ENCODE peak calls at places on chromosomes 1 and 21, in four cellular contexts. S is brain microvascular endothelial cell; L is CD4-positive, CD25-positive, alpha-beta regulatory T cell; F is tibial nerve. N is an unnamed sample.

GRCh38 chr1:206012086-206012859 is 9.1 kb upstream of the RAB7B start:
- DNase-seq in F (peak; percentile 70), L (peak; percentile 77), S (no peak), N (no peak)

GRCh38 chr1:14435368-14436023 is 163.0 kb upstream of the KAZN start:
- DNase-seq in F (no peak), S (no peak), L (no peak), N (no peak)

GRCh38 chr1:20343149-20343936 is 52.7 kb downstream of the VWA5B1 start:
- DNase-seq in F (no peak), S (no peak), L (peak; percentile 8), N (no peak)

GRCh38 chr1:48619529-48619928 is 147.5 kb upstream of the SPATA6 start:
- DNase-seq in L (no peak), S (peak; percentile 1), F (no peak), N (no peak)

GRCh38 chr1:10663668-10664035 is 132.8 kb downstream of the CASZ1 start:
- DNase-seq in L (no peak), F (peak; percentile 27), S (peak; percentile 12), N (no peak)

GRCh38 chr1:226438007-226438406 is 30.1 kb upstream of the PARP1 start:
- DNase-seq in S (no peak), L (no peak), F (no peak), N (no peak)

GRCh38 chr1:180239145-180240096 is 9.4 kb downstream of the LHX4 start:
- DNase-seq in F (no peak), S (no peak), L (no peak), N (no peak)

GRCh38 chr1:154857022-154857421 is 13.1 kb downstream of the KCNN3 start:
- DNase-seq in S (no peak), F (no peak), L (no peak), N (no peak)

GRCh38 chr1:59926381-59927243 is at the start of gene CYP2J2:
- DNase-seq in L (peak; percentile 36), S (no peak), F (no peak), N (peak; percentile 48)

GRCh38 chr21:15895142-15896106 is 165.6 kb downstream of the USP25 start:
- DNase-seq in F (no peak), L (no peak), S (no peak), N (peak; percentile 7)

GRCh38 chr1:93827633-93828436 is 51.2 kb downstream of the DNTTIP2 start:
- DNase-seq in L (no peak), S (no peak), F (no peak), N (peak; percentile 49)

GRCh38 chr1:225897595-225898514 is 8.9 kb upstream of the LEFTY1 start:
- DNase-seq in S (no peak), L (peak; percentile 81), F (no peak), N (no peak)

GRCh38 chr1:20216574-20216973 is 30.3 kb upstream of the PLA2G2C start:
- DNase-seq in F (no peak), S (peak; percentile 11), L (peak; percentile 39), N (peak; percentile 22)

GRCh38 chr1:219883400-219884332 is 44.7 kb downstream of the SLC30A10 start:
- DNase-seq in F (no peak), S (no peak), L (no peak), N (no peak)
- H3K27ac ChIP-seq in F (no peak overlapping the region), S (no peak overlapping the region), L (no peak overlapping the region), N (no peak overlapping the region)

GRCh38 chr1:51063121-51063520 is 38.9 kb upstream of the C1orf185 start:
- DNase-seq in S (peak; percentile 90), L (no peak), F (no peak), N (peak; percentile 92)
- H3K27ac ChIP-seq in S (peak overlapping the region; percentile 77), L (no peak overlapping the region), F (no peak overlapping the region), N (peak overlapping the region; percentile 92)

DNA sequence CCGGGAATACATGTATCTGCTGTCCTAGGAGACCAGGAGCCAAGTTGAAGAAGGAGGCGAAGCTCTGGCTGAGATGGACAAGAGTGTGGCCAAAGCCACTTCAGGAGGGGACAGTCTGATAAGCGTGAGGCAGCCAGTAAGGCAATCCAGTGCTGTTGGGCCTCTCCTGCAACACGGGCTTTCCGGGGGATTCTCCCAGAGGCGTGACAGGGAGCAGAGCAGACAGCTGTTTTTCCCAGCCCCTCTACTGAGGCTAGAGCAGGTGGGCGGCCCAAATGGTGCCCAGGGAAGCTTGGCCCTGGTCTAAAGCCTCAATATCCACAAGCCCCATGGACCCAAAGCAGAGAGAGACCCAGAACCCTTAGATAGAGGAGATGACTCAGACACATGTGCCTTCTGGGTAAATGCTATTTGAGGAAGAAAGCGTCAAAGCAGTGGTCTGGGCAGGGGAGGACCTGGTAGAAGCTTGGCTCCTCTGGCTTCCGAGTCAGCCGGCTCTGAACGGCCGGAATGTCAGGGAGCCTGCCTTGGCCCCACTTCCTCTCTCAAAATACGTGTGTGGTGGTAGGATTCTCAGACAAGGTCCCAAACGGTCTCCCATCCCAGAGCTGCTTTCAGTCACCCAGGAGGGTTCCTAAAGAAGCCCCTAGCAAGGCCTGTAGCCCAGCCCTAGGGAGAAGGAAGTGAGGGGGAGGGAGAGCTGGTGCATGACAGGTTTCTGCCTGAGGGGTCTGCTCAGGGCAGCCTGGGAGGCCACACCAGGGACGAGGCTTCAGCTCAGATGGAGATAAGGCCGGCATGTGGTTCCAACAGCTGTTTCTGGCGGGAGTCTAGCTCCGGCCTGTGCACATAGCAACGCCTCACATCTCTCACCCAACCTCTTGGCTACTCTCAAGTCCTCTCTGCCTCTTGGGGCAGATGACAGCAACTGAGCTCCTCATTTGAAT is 28.9 kb downstream of the PIK3C2B start:
- DNase-seq in F (no peak), L (no peak), S (no peak), N (no peak)
- H3K27ac ChIP-seq in F (peak overlapping the region; percentile 80), L (no peak overlapping the region), S (no peak overlapping the region), N (no peak overlapping the region)

GRCh38 chr1:153536618-153537375 is 1.0 kb upstream of the S100A6 start:
- DNase-seq in S (no peak), F (no peak), L (no peak), N (no peak)
- H3K27ac ChIP-seq in S (no peak overlapping the region), F (peak overlapping the region; percentile 96), L (peak overlapping the region; percentile 96), N (peak overlapping the region; percentile 87)

GRCh38 chr1:86778510-86779218 is 74.3 kb downstream of the SH3GLB1 start:
- DNase-seq in S (no peak), L (no peak), F (no peak), N (no peak)

GRCh38 chr1:86773331-86774288 is 69.2 kb downstream of the SH3GLB1 start:
- DNase-seq in L (no peak), S (no peak), F (no peak), N (no peak)

GRCh38 chr1:86775395-86775794 is 71.0 kb downstream of the SH3GLB1 start:
- DNase-seq in F (no peak), L (no peak), S (no peak), N (no peak)

GRCh38 chr1:86776108-86776507 is 71.7 kb downstream of the SH3GLB1 start:
- DNase-seq in S (no peak), L (no peak), F (no peak), N (no peak)

GRCh38 chr1:86774305-86775304 is 70.2 kb downstream of the SH3GLB1 start:
- DNase-seq in L (peak; percentile 66), F (peak; percentile 44), S (peak; percentile 88), N (peak; percentile 73)
- H3K27ac ChIP-seq in L (no peak overlapping the region), F (no peak overlapping the region), S (peak overlapping the region; percentile 81), N (peak overlapping the region; percentile 59)

DNA sequence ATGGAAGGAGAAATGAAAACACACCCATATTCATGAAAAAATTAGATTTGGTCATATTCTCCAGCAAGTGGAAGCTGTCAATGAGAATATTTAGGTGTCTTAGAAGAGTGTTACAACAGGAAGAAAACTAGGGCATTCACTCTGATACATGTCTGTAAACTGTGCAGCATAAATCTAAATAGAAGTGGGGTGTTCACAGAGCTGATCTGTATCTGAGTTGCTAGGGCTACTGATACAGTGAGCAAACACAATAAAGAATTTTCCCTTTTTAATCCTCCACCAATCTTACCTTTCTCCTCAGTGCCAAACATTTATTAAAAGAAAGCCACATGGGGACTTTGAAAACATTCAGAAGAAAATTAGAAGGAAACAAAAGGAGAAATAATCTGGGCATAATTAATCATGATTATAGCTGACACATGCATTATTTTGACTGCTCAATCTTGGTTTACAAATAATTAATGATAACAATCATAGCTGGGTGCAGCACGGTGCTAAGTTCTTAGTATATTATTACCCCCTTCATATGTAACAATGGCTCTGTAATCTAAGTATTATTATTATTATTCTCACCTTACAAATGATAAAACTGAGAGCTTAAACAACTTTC is 672.0 kb upstream of the USP24 start:
- DNase-seq in S (no peak), F (no peak), L (no peak), N (no peak)
- H3K27ac ChIP-seq in S (no peak overlapping the region), F (no peak overlapping the region), L (no peak overlapping the region), N (no peak overlapping the region)

GRCh38 chr1:156138366-156138969 is 14.9 kb upstream of the SEMA4A start:
- DNase-seq in S (no peak), L (no peak), F (no peak), N (no peak)
- H3K27ac ChIP-seq in S (no peak overlapping the region), L (no peak overlapping the region), F (no peak overlapping the region), N (no peak overlapping the region)

N was measured in SJSA1.